ENCODE peak calls at places on chromosome 18, in four cellular contexts. E, P, A and R are unnamed samples.

GRCh38 chr18:47250415-47251046 is 929 bp downstream of the SKOR2 start:
- DNase-seq in E (no peak), P (no peak), A (no peak), R (no peak)

GRCh38 chr18:22977847-22978701 is 44.9 kb downstream of the RBBP8 start:
- DNase-seq in E (peak), P (peak), A (peak), R (peak)

GRCh38 chr18:23134780-23135678 is at the start of gene CABLES1:
- DNase-seq in E (peak), P (peak), A (peak), R (no peak)

GRCh38 chr18:79093986-79094385 is 24.8 kb downstream of the ATP9B start:
- DNase-seq in E (no peak), P (no peak), A (no peak), R (no peak)

GRCh38 chr18:8982416-8983183 is 119.9 kb upstream of the NDUFV2 start:
- DNase-seq in E (peak), P (peak), A (peak), R (peak)

GRCh38 chr18:12038082-12038660 is 55.5 kb upstream of the ANKRD62 start:
- DNase-seq in E (peak), P (peak), A (no peak), R (no peak)

GRCh38 chr18:79246309-79247108 is 149.2 kb upstream of the NFATC1 start:
- DNase-seq in E (peak), P (peak), A (peak), R (peak)

GRCh38 chr18:8769509-8769908 is 64.2 kb downstream of the MTCL1 start:
- DNase-seq in E (no peak), P (no peak), A (no peak), R (no peak)

GRCh38 chr18:68728301-68728700 is 13.4 kb upstream of the TMX3 start:
- DNase-seq in E (no peak), P (no peak), A (no peak), R (no peak)

GRCh38 chr18:48802543-48803428 is 148.0 kb downstream of the SMAD7 start:
- DNase-seq in E (no peak), P (peak), A (no peak), R (no peak)

GRCh38 chr18:48943736-48944527 is 6.8 kb downstream of the SMAD7 start:
- DNase-seq in E (no peak), P (no peak), A (no peak), R (no peak)

GRCh38 chr18:4528405-4528804 is 73.3 kb upstream of the DLGAP1 start:
- DNase-seq in E (no peak), P (no peak), A (no peak), R (no peak)

GRCh38 chr18:34880882-34881852 is 160.0 kb upstream of the MAPRE2 start:
- DNase-seq in E (peak), P (no peak), A (no peak), R (peak)

GRCh38 chr18:11154369-11154982 is 5.1 kb upstream of the PIEZO2 start:
- DNase-seq in E (peak), P (no peak), A (peak), R (no peak)

GRCh38 chr18:10715791-10716190 is 190.0 kb downstream of the NAPG start:
- DNase-seq in E (peak), P (peak), A (peak), R (peak)

GRCh38 chr18:29191263-29191662 is 1014.3 kb upstream of the CDH2 start:
- DNase-seq in E (peak), P (no peak), A (peak), R (no peak)

GRCh38 chr18:9771261-9771976 is 63.3 kb downstream of the RAB31 start:
- DNase-seq in E (peak), P (peak), A (peak), R (no peak)

GRCh38 chr18:75875559-75875958 is 448.1 kb upstream of the SMIM21 start:
- DNase-seq in E (no peak), P (no peak), A (no peak), R (no peak)

DNA sequence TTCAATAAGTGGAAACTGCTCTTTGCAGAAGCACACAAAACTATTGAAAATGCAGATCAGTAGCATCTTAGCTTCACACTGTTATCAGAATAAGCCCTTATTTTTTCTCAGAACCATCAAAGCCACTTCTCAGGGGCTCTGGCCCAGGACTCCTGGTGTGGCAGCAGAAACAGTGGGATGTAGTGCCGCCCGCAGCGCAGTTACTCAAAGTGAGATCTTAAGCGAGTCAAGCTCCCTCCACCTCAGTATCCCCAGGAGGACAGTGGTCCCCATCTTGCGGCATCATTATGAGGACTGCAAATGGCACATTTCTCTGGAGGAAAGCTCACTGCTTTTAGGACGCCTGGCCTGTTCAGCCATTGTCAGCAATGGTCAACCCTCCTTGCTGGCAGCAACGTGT is 60.0 kb downstream of the MBP start:
- DNase-seq in E (no peak), P (no peak), A (no peak), R (no peak)
- H3K4me3 ChIP-seq in E (no peak), P (no peak), A (no peak), R (no peak)

DNA sequence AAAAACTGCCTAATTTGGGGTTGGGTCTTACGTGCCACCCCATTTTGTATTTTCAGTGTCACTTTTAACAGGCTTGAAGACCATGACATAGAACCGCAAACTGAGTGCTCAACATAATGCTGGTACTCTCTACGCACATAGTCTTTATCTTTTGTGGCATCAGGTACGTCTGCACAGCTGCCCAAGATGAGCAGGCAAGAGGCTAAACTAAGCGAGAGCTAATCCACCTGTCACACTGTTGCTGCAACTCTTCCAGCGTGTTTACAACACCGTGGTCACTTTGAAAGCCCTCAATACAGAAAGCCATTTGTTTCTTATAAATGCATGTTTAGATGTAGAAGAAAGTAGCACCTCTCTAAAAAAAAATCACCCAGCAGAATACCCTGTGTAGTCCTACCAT is 270.0 kb upstream of the TCF4 start:
- DNase-seq in E (no peak), P (no peak), A (no peak), R (no peak)
- H3K4me3 ChIP-seq in E (no peak), P (no peak), A (peak), R (no peak)

GRCh38 chr18:50203801-50204604 is 9.1 kb upstream of the MYO5B start:
- DNase-seq in E (peak), P (peak), A (peak), R (no peak)
- H3K4me3 ChIP-seq in E (no peak), P (no peak), A (no peak), R (peak)

GRCh38 chr18:62713651-62714247 is 1.6 kb upstream of the PHLPP1 start:
- DNase-seq in E (no peak), P (no peak), A (no peak), R (peak)
- H3K4me3 ChIP-seq in E (no peak), P (no peak), A (no peak), R (no peak)

DNA sequence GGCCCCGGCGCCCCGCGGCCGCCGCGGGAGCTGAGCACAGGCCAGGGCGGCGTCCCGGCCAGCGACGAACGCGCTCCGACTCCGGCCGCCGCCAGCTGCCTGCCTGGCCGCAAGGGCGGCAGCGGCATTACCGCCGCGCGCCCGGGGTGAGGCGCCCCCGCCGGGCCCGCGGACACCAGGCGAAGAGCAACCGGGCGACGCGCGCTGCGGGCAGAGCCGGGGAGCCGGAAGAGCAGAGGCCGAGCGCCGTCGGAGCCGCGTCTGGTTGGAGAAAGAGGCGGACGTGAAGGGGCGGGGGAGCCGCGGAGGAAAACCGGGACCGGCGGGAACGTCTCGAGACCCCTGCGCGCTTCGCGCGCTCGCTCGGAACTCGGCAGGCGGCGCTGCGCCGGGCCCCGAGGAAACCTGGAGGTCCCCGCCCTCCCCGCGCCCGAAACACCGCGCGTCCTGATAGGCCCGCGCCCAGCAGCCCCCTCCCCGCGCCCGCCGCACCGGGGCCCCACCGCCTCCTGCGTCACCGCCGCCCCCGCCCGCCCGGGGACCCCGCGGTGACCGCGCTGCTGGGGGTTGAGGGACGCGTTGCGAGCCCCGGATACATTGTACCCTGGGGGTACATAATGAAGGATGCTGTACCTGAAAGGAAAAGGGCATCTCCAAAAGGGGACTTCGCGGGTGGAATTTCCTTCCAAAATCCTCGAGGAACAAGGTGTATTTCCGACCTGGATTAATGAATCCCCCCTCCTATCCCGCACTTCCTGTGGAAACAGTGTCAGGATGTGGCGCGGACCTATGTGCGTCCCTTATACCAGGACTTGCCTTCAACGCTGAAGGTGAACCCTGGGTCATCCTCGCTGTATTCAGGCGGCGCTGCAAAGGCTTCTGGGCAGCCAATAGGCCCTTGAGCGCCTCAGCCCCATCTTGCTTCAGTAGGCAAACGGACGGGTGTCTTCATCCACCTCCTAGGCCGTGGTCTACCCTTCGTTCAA is 1.0 kb upstream of the B4GALT6 start:
- DNase-seq in E (peak), P (peak), A (peak), R (no peak)
- H3K4me3 ChIP-seq in E (peak), P (peak), A (peak), R (peak)

GRCh38 chr18:58934356-58934755 is 69.7 kb downstream of the ZNF532 start:
- DNase-seq in E (no peak), P (no peak), A (no peak), R (no peak)

GRCh38 chr18:58941426-58942099 is 76.9 kb downstream of the ZNF532 start:
- DNase-seq in E (no peak), P (no peak), A (no peak), R (no peak)

GRCh38 chr18:58937913-58938312 is 73.2 kb downstream of the ZNF532 start:
- DNase-seq in E (no peak), P (no peak), A (no peak), R (no peak)

GRCh38 chr18:58934933-58935577 is 70.4 kb downstream of the ZNF532 start:
- DNase-seq in E (no peak), P (no peak), A (no peak), R (no peak)

DNA sequence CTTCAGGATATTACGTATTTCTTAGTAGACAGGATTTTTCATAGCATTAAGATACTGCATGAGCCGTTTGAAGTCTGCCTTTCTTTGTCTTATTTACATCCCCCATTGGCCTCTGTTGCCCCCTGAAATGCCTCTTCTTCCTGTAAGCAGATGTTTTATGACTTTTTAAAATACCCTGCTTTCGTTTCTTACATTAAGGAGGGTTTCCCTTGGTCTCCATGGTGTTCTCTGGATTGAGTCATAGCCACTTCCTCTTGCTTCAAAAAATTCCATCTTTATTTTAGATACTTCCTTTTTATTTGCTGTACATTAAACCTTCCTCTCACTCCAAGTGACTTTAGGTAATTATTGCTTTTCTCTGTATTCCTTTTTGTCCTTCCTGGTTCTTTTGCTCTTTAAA is 72.5 kb downstream of the ZNF532 start:
- DNase-seq in E (peak), P (no peak), A (peak), R (no peak)
- H3K4me3 ChIP-seq in E (no peak), P (no peak), A (no peak), R (no peak)